ENCODE peak calls at places on chromosome 4, in six cellular contexts. One of them, this sample, is unnamed.

GRCh38 chr4:186249785-186250739 is 15.9 kb upstream of the F11 start:
- DNase-seq in cardiac fibroblast: no peak
- DNase-seq in occipital lobe: no peak
- DNase-seq in HTR-8/SVneo: no peak
- DNase-seq in MM.1S: peak; percentile 53
- DNase-seq in amygdala: no peak
- DNase-seq in this sample: no peak

GRCh38 chr4:165476214-165477098 is 97.6 kb downstream of the CPE start:
- DNase-seq in HTR-8/SVneo: peak; percentile 46
- DNase-seq in amygdala: no peak
- DNase-seq in MM.1S: no peak
- DNase-seq in occipital lobe: no peak
- DNase-seq in cardiac fibroblast: peak; percentile 38
- DNase-seq in this sample: no peak

GRCh38 chr4:186699298-186699697 is 24.4 kb downstream of the FAT1 start:
- DNase-seq in amygdala: no peak
- DNase-seq in HTR-8/SVneo: peak; percentile 38
- DNase-seq in MM.1S: no peak
- DNase-seq in occipital lobe: no peak
- DNase-seq in cardiac fibroblast: peak; percentile 45
- DNase-seq in this sample: no peak

GRCh38 chr4:86376850-86377249 is 17.0 kb upstream of the MAPK10 start:
- DNase-seq in occipital lobe: no peak
- DNase-seq in HTR-8/SVneo: no peak
- DNase-seq in MM.1S: no peak
- DNase-seq in cardiac fibroblast: no peak
- DNase-seq in amygdala: no peak
- DNase-seq in this sample: no peak

GRCh38 chr4:146495277-146495676 is 26.5 kb downstream of the SLC10A7 start:
- DNase-seq in occipital lobe: no peak
- DNase-seq in amygdala: no peak
- DNase-seq in HTR-8/SVneo: peak; percentile 2
- DNase-seq in MM.1S: no peak
- DNase-seq in cardiac fibroblast: peak; percentile 14
- DNase-seq in this sample: no peak

GRCh38 chr4:41611881-41612871 is 74.2 kb downstream of the LIMCH1 start:
- DNase-seq in amygdala: peak; percentile 78
- DNase-seq in HTR-8/SVneo: no peak
- DNase-seq in occipital lobe: peak; percentile 77
- DNase-seq in cardiac fibroblast: peak; percentile 70
- DNase-seq in MM.1S: no peak
- DNase-seq in this sample: no peak

GRCh38 chr4:88738714-88739366 is 41.2 kb upstream of the NAP1L5 start:
- DNase-seq in MM.1S: no peak
- DNase-seq in amygdala: no peak
- DNase-seq in HTR-8/SVneo: no peak
- DNase-seq in cardiac fibroblast: no peak
- DNase-seq in occipital lobe: no peak
- DNase-seq in this sample: no peak

GRCh38 chr4:147247577-147247976 is 233.3 kb upstream of the EDNRA start:
- DNase-seq in amygdala: no peak
- DNase-seq in cardiac fibroblast: no peak
- DNase-seq in MM.1S: no peak
- DNase-seq in occipital lobe: no peak
- DNase-seq in HTR-8/SVneo: no peak
- DNase-seq in this sample: no peak

GRCh38 chr4:39718366-39719323 is 20.7 kb downstream of the UBE2K start:
- DNase-seq in amygdala: no peak
- DNase-seq in HTR-8/SVneo: no peak
- DNase-seq in MM.1S: peak; percentile 16
- DNase-seq in cardiac fibroblast: no peak
- DNase-seq in occipital lobe: no peak
- DNase-seq in this sample: no peak

GRCh38 chr4:53531695-53532224 is 59.5 kb downstream of the LNX1 start:
- DNase-seq in cardiac fibroblast: no peak
- DNase-seq in HTR-8/SVneo: no peak
- DNase-seq in MM.1S: no peak
- DNase-seq in amygdala: no peak
- DNase-seq in occipital lobe: no peak
- DNase-seq in this sample: no peak

GRCh38 chr4:19358015-19358414 is 893.7 kb upstream of the SLIT2 start:
- DNase-seq in MM.1S: no peak
- DNase-seq in occipital lobe: no peak
- DNase-seq in cardiac fibroblast: no peak
- DNase-seq in HTR-8/SVneo: no peak
- DNase-seq in amygdala: no peak
- DNase-seq in this sample: no peak

GRCh38 chr4:168514249-168514852 is 17.5 kb downstream of the PALLD start:
- DNase-seq in MM.1S: peak; percentile 35
- DNase-seq in occipital lobe: no peak
- DNase-seq in amygdala: no peak
- DNase-seq in HTR-8/SVneo: no peak
- DNase-seq in cardiac fibroblast: peak; percentile 61
- DNase-seq in this sample: peak; percentile 59

GRCh38 chr4:86498560-86499166 is 95.5 kb upstream of the PTPN13 start:
- DNase-seq in HTR-8/SVneo: no peak
- DNase-seq in MM.1S: peak; percentile 66
- DNase-seq in amygdala: no peak
- DNase-seq in cardiac fibroblast: peak; percentile 74
- DNase-seq in occipital lobe: no peak
- DNase-seq in this sample: peak; percentile 81

GRCh38 chr4:114998316-114998715 is 115.1 kb downstream of the NDST4 start:
- DNase-seq in occipital lobe: no peak
- DNase-seq in MM.1S: no peak
- DNase-seq in HTR-8/SVneo: no peak
- DNase-seq in amygdala: no peak
- DNase-seq in cardiac fibroblast: no peak
- DNase-seq in this sample: no peak

GRCh38 chr4:15956179-15956850 is 6.7 kb downstream of the FGFBP2 start:
- DNase-seq in HTR-8/SVneo: peak; percentile 74
- DNase-seq in occipital lobe: no peak
- DNase-seq in MM.1S: peak; percentile 83
- DNase-seq in cardiac fibroblast: peak; percentile 64
- DNase-seq in amygdala: peak; percentile 37
- DNase-seq in this sample: peak; percentile 78

GRCh38 chr4:96739101-96739500 is 899.2 kb downstream of the PDHA2 start:
- DNase-seq in occipital lobe: no peak
- DNase-seq in HTR-8/SVneo: no peak
- DNase-seq in cardiac fibroblast: no peak
- DNase-seq in amygdala: no peak
- DNase-seq in MM.1S: no peak
- DNase-seq in this sample: no peak

GRCh38 chr4:68271851-68272756 is 26.6 kb upstream of the TMPRSS11B start:
- DNase-seq in occipital lobe: no peak
- DNase-seq in amygdala: no peak
- DNase-seq in cardiac fibroblast: peak; percentile 76
- DNase-seq in HTR-8/SVneo: peak; percentile 39
- DNase-seq in MM.1S: peak; percentile 55
- DNase-seq in this sample: peak; percentile 65

GRCh38 chr4:142129473-142129872 is 493.1 kb downstream of the IL15 start:
- DNase-seq in amygdala: no peak
- DNase-seq in MM.1S: no peak
- DNase-seq in cardiac fibroblast: no peak
- DNase-seq in occipital lobe: no peak
- DNase-seq in HTR-8/SVneo: no peak
- DNase-seq in this sample: no peak

GRCh38 chr4:169270810-169271691 is at the start of gene SH3RF1:
- DNase-seq in MM.1S: peak; percentile 74
- DNase-seq in occipital lobe: peak; percentile 84
- DNase-seq in HTR-8/SVneo: peak; percentile 65
- DNase-seq in cardiac fibroblast: peak; percentile 94
- DNase-seq in amygdala: peak; percentile 80
- DNase-seq in this sample: peak; percentile 68

GRCh38 chr4:151781026-151781425 is 20.2 kb upstream of the GATB start:
- DNase-seq in MM.1S: no peak
- DNase-seq in occipital lobe: no peak
- DNase-seq in amygdala: no peak
- DNase-seq in cardiac fibroblast: no peak
- DNase-seq in HTR-8/SVneo: no peak
- DNase-seq in this sample: no peak

GRCh38 chr4:15117270-15117946 is 115.1 kb downstream of the CPEB2 start:
- DNase-seq in HTR-8/SVneo: no peak
- DNase-seq in cardiac fibroblast: no peak
- DNase-seq in occipital lobe: no peak
- DNase-seq in amygdala: no peak
- DNase-seq in MM.1S: no peak
- DNase-seq in this sample: no peak

GRCh38 chr4:566035-566434 is 10.1 kb downstream of the TMEM271 start:
- DNase-seq in occipital lobe: no peak
- DNase-seq in amygdala: no peak
- DNase-seq in MM.1S: no peak
- DNase-seq in HTR-8/SVneo: no peak
- DNase-seq in cardiac fibroblast: no peak
- DNase-seq in this sample: no peak

GRCh38 chr4:119626943-119627266 is 1.7 kb downstream of the PDE5A start:
- DNase-seq in amygdala: no peak
- DNase-seq in MM.1S: no peak
- DNase-seq in occipital lobe: no peak
- DNase-seq in cardiac fibroblast: no peak
- DNase-seq in HTR-8/SVneo: no peak
- DNase-seq in this sample: peak; percentile 21

GRCh38 chr4:176238819-176239218 is 30.2 kb downstream of the ASB5 start:
- DNase-seq in HTR-8/SVneo: no peak
- DNase-seq in occipital lobe: no peak
- DNase-seq in amygdala: no peak
- DNase-seq in cardiac fibroblast: peak; percentile 26
- DNase-seq in MM.1S: no peak
- DNase-seq in this sample: no peak

GRCh38 chr4:173413043-173413442 is 14.1 kb upstream of the SCRG1 start:
- DNase-seq in occipital lobe: no peak
- DNase-seq in amygdala: no peak
- DNase-seq in MM.1S: no peak
- DNase-seq in HTR-8/SVneo: no peak
- DNase-seq in cardiac fibroblast: peak; percentile 90
- DNase-seq in this sample: peak; percentile 63

GRCh38 chr4:173169428-173170209 is 1.0 kb downstream of the GALNT7 start:
- DNase-seq in cardiac fibroblast: peak; percentile 76
- DNase-seq in amygdala: peak; percentile 71
- DNase-seq in occipital lobe: peak; percentile 61
- DNase-seq in MM.1S: peak; percentile 68
- DNase-seq in HTR-8/SVneo: peak; percentile 48
- DNase-seq in this sample: peak; percentile 82

GRCh38 chr4:139988863-139989765 is 164.9 kb downstream of the MAML3 start:
- DNase-seq in occipital lobe: peak; percentile 55
- DNase-seq in cardiac fibroblast: peak; percentile 85
- DNase-seq in amygdala: no peak
- DNase-seq in MM.1S: no peak
- DNase-seq in HTR-8/SVneo: peak; percentile 80
- DNase-seq in this sample: peak; percentile 31

GRCh38 chr4:73520821-73521220 is 39.3 kb downstream of the AFM start:
- DNase-seq in MM.1S: no peak
- DNase-seq in cardiac fibroblast: peak; percentile 70
- DNase-seq in occipital lobe: no peak
- DNase-seq in HTR-8/SVneo: no peak
- DNase-seq in amygdala: no peak
- DNase-seq in this sample: no peak

GRCh38 chr4:161343188-161343950 is 820.4 kb downstream of the FSTL5 start:
- DNase-seq in amygdala: no peak
- DNase-seq in occipital lobe: no peak
- DNase-seq in HTR-8/SVneo: no peak
- DNase-seq in MM.1S: no peak
- DNase-seq in cardiac fibroblast: no peak
- DNase-seq in this sample: no peak

GRCh38 chr4:140286503-140286902 is 86.9 kb upstream of the SCOC start:
- DNase-seq in MM.1S: no peak
- DNase-seq in HTR-8/SVneo: no peak
- DNase-seq in cardiac fibroblast: no peak
- DNase-seq in occipital lobe: peak; percentile 30
- DNase-seq in amygdala: peak; percentile 35
- DNase-seq in this sample: no peak

GRCh38 chr4:7434141-7434765 is 477 bp downstream of the PSAPL1 start:
- DNase-seq in occipital lobe: no peak
- DNase-seq in amygdala: no peak
- DNase-seq in cardiac fibroblast: no peak
- DNase-seq in MM.1S: no peak
- DNase-seq in HTR-8/SVneo: no peak
- DNase-seq in this sample: no peak

GRCh38 chr4:174423257-174423944 is 98.9 kb downstream of the HPGD start:
- DNase-seq in amygdala: no peak
- DNase-seq in MM.1S: no peak
- DNase-seq in HTR-8/SVneo: peak; percentile 44
- DNase-seq in cardiac fibroblast: peak; percentile 76
- DNase-seq in occipital lobe: no peak
- DNase-seq in this sample: peak; percentile 58

GRCh38 chr4:3316146-3316545 is 23.3 kb downstream of the RGS12 start:
- DNase-seq in cardiac fibroblast: no peak
- DNase-seq in amygdala: no peak
- DNase-seq in HTR-8/SVneo: no peak
- DNase-seq in MM.1S: no peak
- DNase-seq in occipital lobe: no peak
- DNase-seq in this sample: no peak

GRCh38 chr4:5365071-5366008 is 314.1 kb downstream of the STK32B start:
- DNase-seq in HTR-8/SVneo: peak; percentile 69
- DNase-seq in MM.1S: peak; percentile 55
- DNase-seq in cardiac fibroblast: peak; percentile 30
- DNase-seq in occipital lobe: no peak
- DNase-seq in amygdala: no peak
- DNase-seq in this sample: no peak

GRCh38 chr4:19850909-19851308 is 400.8 kb upstream of the SLIT2 start:
- DNase-seq in MM.1S: no peak
- DNase-seq in occipital lobe: no peak
- DNase-seq in cardiac fibroblast: peak; percentile 41
- DNase-seq in amygdala: no peak
- DNase-seq in HTR-8/SVneo: peak; percentile 27
- DNase-seq in this sample: no peak

GRCh38 chr4:125313497-125313896 is 1.3 kb upstream of the FAT4 start:
- DNase-seq in amygdala: no peak
- DNase-seq in MM.1S: peak; percentile 80
- DNase-seq in occipital lobe: peak; percentile 11
- DNase-seq in cardiac fibroblast: peak; percentile 94
- DNase-seq in HTR-8/SVneo: peak; percentile 57
- DNase-seq in this sample: peak; percentile 94

GRCh38 chr4:3276961-3277360 is 15.9 kb upstream of the RGS12 start:
- DNase-seq in occipital lobe: peak; percentile 53
- DNase-seq in cardiac fibroblast: peak; percentile 50
- DNase-seq in amygdala: peak; percentile 42
- DNase-seq in HTR-8/SVneo: no peak
- DNase-seq in MM.1S: no peak
- DNase-seq in this sample: no peak

GRCh38 chr4:5980436-5981155 is 37.6 kb downstream of the C4orf50 start:
- DNase-seq in occipital lobe: no peak
- DNase-seq in amygdala: no peak
- DNase-seq in HTR-8/SVneo: no peak
- DNase-seq in cardiac fibroblast: no peak
- DNase-seq in MM.1S: no peak
- DNase-seq in this sample: no peak

GRCh38 chr4:156638332-156638731 is 333.3 kb downstream of the PDGFC start:
- DNase-seq in MM.1S: no peak
- DNase-seq in HTR-8/SVneo: peak; percentile 6
- DNase-seq in cardiac fibroblast: peak; percentile 67
- DNase-seq in occipital lobe: no peak
- DNase-seq in amygdala: no peak
- DNase-seq in this sample: no peak

This sample was measured in Kasumi-1.